ENCODE peak calls at places on chromosomes 5 and 9, in six cellular contexts. T is HCT116, J is T47D, Z is H1, U is HepG2, H is GM12878. M is an unnamed sample.

GRCh38 chr5:115816226-115817042 is at the start of gene CDO1:
- DNase-seq in T (no peak), J (no peak), Z (peak), U (no peak), H (no peak), M (peak)

GRCh38 chr9:127575875-127576778 is 36.0 kb upstream of the STXBP1 start:
- DNase-seq in T (no peak), J (no peak), Z (no peak), U (peak), H (no peak), M (no peak)

GRCh38 chr9:129576546-129577543 is 44.1 kb downstream of the C9orf50 start:
- DNase-seq in T (no peak), J (no peak), Z (no peak), U (no peak), H (no peak), M (no peak)

GRCh38 chr5:175219256-175219835 is 224.6 kb downstream of the DRD1 start:
- DNase-seq in T (no peak), J (no peak), Z (no peak), U (no peak), H (no peak), M (no peak)

GRCh38 chr9:33130501-33130900 is 36.6 kb downstream of the B4GALT1 start:
- DNase-seq in T (no peak), J (no peak), Z (no peak), U (no peak), H (no peak), M (no peak)

GRCh38 chr9:75083188-75083976 is 4.6 kb downstream of the NMRK1 start:
- DNase-seq in T (no peak), J (no peak), Z (peak), U (peak), H (no peak), M (no peak)

GRCh38 chr5:52582313-52582712 is 205.4 kb upstream of the ITGA1 start:
- DNase-seq in T (no peak), J (no peak), Z (no peak), U (no peak), H (no peak), M (no peak)

GRCh38 chr5:11675198-11675597 is 229.0 kb downstream of the CTNND2 start:
- DNase-seq in T (no peak), J (no peak), Z (no peak), U (no peak), H (no peak), M (no peak)

GRCh38 chr5:120466337-120467006 is 2.4 kb downstream of the PRR16 start:
- DNase-seq in T (no peak), J (no peak), Z (no peak), U (no peak), H (no peak), M (no peak)

GRCh38 chr9:3330792-3331420 is 194.9 kb downstream of the RFX3 start:
- DNase-seq in T (no peak), J (no peak), Z (no peak), U (no peak), H (no peak), M (no peak)

GRCh38 chr5:134092875-134093274 is 21.6 kb upstream of the TCF7 start:
- DNase-seq in T (no peak), J (no peak), Z (no peak), U (no peak), H (no peak), M (no peak)

GRCh38 chr5:73233461-73234151 is 60.6 kb downstream of the TMEM174 start:
- DNase-seq in T (no peak), J (no peak), Z (peak), U (no peak), H (no peak), M (peak)

GRCh38 chr5:116733995-116734716 is 159.5 kb upstream of the SEMA6A start:
- DNase-seq in T (no peak), J (no peak), Z (peak), U (no peak), H (no peak), M (no peak)

GRCh38 chr9:126363847-126364671 is 37.4 kb downstream of the MVB12B start:
- DNase-seq in T (no peak), J (peak), Z (no peak), U (no peak), H (no peak), M (no peak)

GRCh38 chr9:35035851-35036701 is 36.3 kb downstream of the VCP start:
- DNase-seq in T (no peak), J (no peak), Z (no peak), U (no peak), H (no peak), M (no peak)

GRCh38 chr5:14397717-14398116 is 183.9 kb upstream of the OTULINL start:
- DNase-seq in T (no peak), J (no peak), Z (no peak), U (no peak), H (no peak), M (no peak)

GRCh38 chr5:145495741-145496140 is 339.4 kb downstream of the PRELID2 start:
- DNase-seq in T (peak), J (no peak), Z (no peak), U (peak), H (no peak), M (no peak)

GRCh38 chr5:145531038-145531734 is 304.0 kb downstream of the PRELID2 start:
- DNase-seq in T (peak), J (peak), Z (no peak), U (no peak), H (no peak), M (no peak)

GRCh38 chr9:859251-859650 is 17.8 kb downstream of the DMRT1 start:
- DNase-seq in T (no peak), J (no peak), Z (no peak), U (no peak), H (peak), M (no peak)

GRCh38 chr5:96431376-96432244 is 1.4 kb downstream of the PCSK1 start:
- DNase-seq in T (no peak), J (no peak), Z (peak), U (no peak), H (no peak), M (no peak)

GRCh38 chr5:96427823-96428222 is 5.2 kb downstream of the PCSK1 start:
- DNase-seq in T (no peak), J (peak), Z (no peak), U (no peak), H (no peak), M (no peak)

GRCh38 chr5:96434201-96434645 is 1.2 kb upstream of the PCSK1 start:
- DNase-seq in T (peak), J (peak), Z (peak), U (peak), H (no peak), M (peak)

GRCh38 chr5:96433066-96433447 is at the start of gene PCSK1:
- DNase-seq in T (no peak), J (no peak), Z (no peak), U (no peak), H (no peak), M (peak)

DNA sequence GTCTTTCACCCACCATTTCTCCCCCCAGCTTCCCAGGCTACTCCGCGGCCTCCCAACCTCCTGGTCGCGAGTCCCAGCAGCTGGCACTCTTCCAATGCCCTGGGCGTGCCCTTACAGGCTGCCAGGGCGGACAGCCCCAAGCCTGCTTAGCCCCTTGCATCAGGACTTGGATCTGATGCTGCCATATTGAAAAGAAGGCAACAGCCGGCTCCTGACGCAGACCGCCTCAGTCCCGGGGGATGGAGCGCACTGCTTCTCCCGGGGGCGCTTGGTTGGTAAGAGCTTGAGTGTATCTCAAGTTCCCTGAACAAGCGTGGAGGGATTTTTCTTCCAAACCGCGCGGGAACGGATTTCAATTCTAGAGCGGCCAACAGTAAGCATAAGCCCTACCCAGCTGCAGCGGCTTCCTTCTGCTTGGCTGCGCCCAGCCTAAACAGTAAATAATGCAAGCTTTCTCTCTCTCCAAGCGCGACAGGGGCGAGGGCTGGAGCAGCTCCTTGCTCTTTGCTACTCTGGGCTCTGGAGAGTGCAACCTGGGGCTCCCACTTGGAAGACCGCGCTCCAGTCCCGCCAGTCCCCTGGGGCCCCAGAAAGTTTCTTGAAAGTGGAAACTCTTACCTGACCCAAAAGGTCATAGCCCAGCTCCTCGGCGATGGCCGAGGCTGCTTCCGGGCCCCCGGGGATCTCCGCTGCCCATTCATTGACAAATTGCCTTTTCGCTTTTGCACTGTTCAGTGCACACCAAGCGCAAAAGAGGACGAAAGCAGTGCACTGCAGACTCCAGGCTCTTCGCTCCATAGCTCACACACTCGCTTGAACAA is 593 bp downstream of the PCSK1 start:
- DNase-seq in T (no peak), J (no peak), Z (peak), U (no peak), H (no peak), M (peak)
- TF ChIP-seq JUND in T (no peak), J (no peak), Z (no peak), U (no peak), H (no peak), M (no peak)

GRCh38 chr9:13845460-13845859 is 468.5 kb downstream of the NFIB start:
- DNase-seq in T (no peak), J (no peak), Z (no peak), U (no peak), H (no peak), M (no peak)

GRCh38 chr9:13847270-13847669 is 466.7 kb downstream of the NFIB start:
- DNase-seq in T (no peak), J (no peak), Z (no peak), U (no peak), H (no peak), M (no peak)

DNA sequence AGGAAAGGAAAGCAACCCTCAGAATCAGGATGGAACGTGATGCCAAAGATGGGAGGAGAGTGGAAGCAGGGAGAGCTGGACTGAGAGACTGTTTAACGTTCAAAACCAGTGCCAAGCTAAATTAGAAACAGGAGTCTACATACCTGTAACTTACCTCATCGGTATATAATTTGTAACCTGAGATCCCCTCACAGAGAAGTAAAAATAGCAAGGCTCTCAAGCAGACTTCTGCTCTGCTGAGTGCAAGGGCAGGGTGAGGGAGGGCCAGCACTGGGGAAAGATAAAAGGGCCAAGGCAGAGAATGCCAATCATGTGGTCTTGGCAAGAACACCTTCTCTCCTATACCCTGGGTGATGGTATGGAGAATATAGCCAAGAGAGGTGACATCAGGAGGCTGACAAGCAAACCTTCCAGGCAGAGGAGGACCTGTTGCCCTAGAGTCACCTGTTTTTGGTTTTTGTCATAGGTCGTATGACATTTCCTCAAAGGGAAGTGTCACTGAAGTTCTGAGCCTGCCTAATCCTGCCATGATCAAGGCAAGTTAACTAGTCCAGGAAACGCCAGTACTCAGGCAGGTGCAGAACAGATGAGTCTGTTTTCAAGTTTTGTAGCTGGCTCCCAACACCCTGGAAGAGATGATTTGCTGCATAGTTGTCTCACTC is 472.0 kb downstream of the NFIB start:
- DNase-seq in T (no peak), J (peak), Z (no peak), U (no peak), H (no peak), M (no peak)
- TF ChIP-seq JUND in T (no peak), J (no peak), Z (no peak), U (no peak), H (no peak), M (no peak)

DNA sequence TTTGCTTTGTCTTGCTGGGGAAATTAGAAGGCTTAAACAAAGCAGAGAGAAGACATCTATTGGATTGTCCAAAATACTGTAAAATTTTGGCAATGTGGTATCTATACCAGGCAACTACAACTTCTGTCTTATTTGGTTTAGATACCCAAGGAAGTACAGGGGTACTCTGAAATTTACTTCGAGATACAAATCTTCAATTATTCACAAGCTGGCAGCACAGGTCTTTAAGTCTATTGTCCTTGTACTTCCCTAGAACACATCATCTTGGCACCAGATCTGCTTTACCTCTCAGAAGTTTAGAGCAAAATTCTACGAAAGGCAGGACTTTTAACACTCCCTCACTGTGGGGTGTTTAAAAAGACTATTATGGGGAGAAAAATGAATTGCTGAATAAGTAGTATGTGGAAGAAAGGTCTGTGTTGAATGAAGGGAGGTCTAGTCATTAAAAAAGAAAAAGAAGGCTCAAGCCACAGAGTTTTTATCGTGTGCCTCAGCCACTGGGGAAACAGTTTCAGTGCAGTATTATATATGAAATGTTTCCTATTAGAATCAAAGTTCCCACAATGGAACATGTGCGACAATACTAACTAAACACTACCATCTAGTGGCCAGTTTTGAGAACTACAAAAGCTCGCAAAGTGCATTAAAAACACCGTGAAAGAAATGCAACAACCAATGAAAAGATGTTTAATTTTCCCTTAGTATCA is 93.7 kb downstream of the PDE4D start:
- DNase-seq in T (peak), J (no peak), Z (no peak), U (peak), H (peak), M (peak)
- TF ChIP-seq JUND in T (no peak), J (no peak), Z (no peak), U (no peak), H (no peak), M (no peak)

GRCh38 chr9:112520069-112520468 is 33.4 kb downstream of the KIAA1958 start:
- DNase-seq in T (no peak), J (no peak), Z (no peak), U (no peak), H (no peak), M (peak)
- TF ChIP-seq JUND in T (no peak), J (no peak), Z (no peak), U (no peak), H (no peak), M (no peak)

GRCh38 chr9:94864183-94864582 is 137.7 kb downstream of the AOPEP start:
- DNase-seq in T (no peak), J (no peak), Z (no peak), U (no peak), H (no peak), M (no peak)
- TF ChIP-seq JUND in T (no peak), J (no peak), Z (no peak), U (no peak), H (no peak), M (no peak)

GRCh38 chr5:61667523-61668229 is 335.6 kb downstream of the ZSWIM6 start:
- DNase-seq in T (no peak), J (no peak), Z (no peak), U (no peak), H (no peak), M (no peak)
- TF ChIP-seq JUND in T (no peak), J (no peak), Z (no peak), U (no peak), H (no peak), M (no peak)

M was measured in SK-N-SH.